ENCODE peak calls at places on chromosomes 4 and X, in seven cellular contexts. R is AG09309; T is cardiac fibroblast; S is stimulated activated naive B cell treated with anti-CD40 and anti-IgM and Interleukin-4, amounts not matched to agents 10 μg/mL and 1 μg/mL and 100 μg/mL, for 72 hours; Z is naive thymus-derived CD4-positive, alpha-beta T cell; U is lower leg skin; V is sciatic nerve. Y is an unnamed sample.

GRCh38 chr4:134024251-134024650 is 177.3 kb downstream of the PABPC4L start:
- DNase-seq in S (no peak), T (peak), R (no peak), U (no peak), Z (no peak), V (no peak), Y (no peak)

GRCh38 chr4:101527186-101527585 is 179.9 kb upstream of the PPP3CA start:
- DNase-seq in T (no peak), V (no peak), U (no peak), R (no peak), S (peak), Z (no peak), Y (no peak)

GRCh38 chr4:17082186-17082585 is 183.7 kb upstream of the LDB2 start:
- DNase-seq in Z (no peak), S (no peak), V (no peak), T (peak), U (no peak), R (peak), Y (no peak)

GRCh38 chrX:51891821-51892551 is 1.4 kb upstream of the MAGED1 start:
- DNase-seq in U (no peak), R (peak), V (no peak), Z (no peak), S (no peak), T (peak), Y (peak)

GRCh38 chrX:16311671-16312070 is 144.4 kb downstream of the MAGEB17 start:
- DNase-seq in S (no peak), V (no peak), T (no peak), U (no peak), Z (no peak), R (no peak), Y (no peak)

GRCh38 chr4:78002260-78002659 is 54.9 kb upstream of the FRAS1 start:
- DNase-seq in V (no peak), U (no peak), T (no peak), Z (no peak), R (no peak), S (no peak), Y (no peak)

GRCh38 chr4:155819066-155819465 is 47.0 kb downstream of the ASIC5 start:
- DNase-seq in T (peak), U (no peak), V (no peak), Z (no peak), S (no peak), R (no peak), Y (no peak)

GRCh38 chr4:55253911-55254593 is 92.0 kb upstream of the SRD5A3 start:
- DNase-seq in V (no peak), R (no peak), U (no peak), T (no peak), S (no peak), Z (no peak), Y (no peak)

GRCh38 chrX:53395605-53396298 is 26.7 kb downstream of the SMC1A start:
- DNase-seq in T (no peak), V (no peak), Z (no peak), R (no peak), U (no peak), S (no peak), Y (no peak)

GRCh38 chrX:99938464-99938863 is 471.6 kb downstream of the PCDH19 start:
- DNase-seq in R (no peak), V (no peak), U (no peak), T (no peak), S (no peak), Z (no peak), Y (no peak)

GRCh38 chrX:151801980-151802379 is 67.4 kb downstream of the CNGA2 start:
- DNase-seq in R (no peak), Z (no peak), T (peak), S (no peak), U (no peak), V (no peak), Y (no peak)

GRCh38 chr4:169147217-169147616 is 123.5 kb downstream of the SH3RF1 start:
- DNase-seq in S (no peak), Z (no peak), U (no peak), R (no peak), V (no peak), T (no peak), Y (no peak)

GRCh38 chr4:825969-826330 is at the start of gene CPLX1:
- DNase-seq in R (no peak), Z (no peak), V (no peak), U (no peak), S (no peak), T (no peak), Y (no peak)

GRCh38 chr4:174999407-174999806 is 81.2 kb downstream of the ADAM29 start:
- DNase-seq in U (no peak), R (peak), V (no peak), T (no peak), S (no peak), Z (no peak), Y (no peak)

GRCh38 chr4:127844605-127845116 is 36.0 kb upstream of the PLK4 start:
- DNase-seq in V (no peak), Z (no peak), U (no peak), R (no peak), T (no peak), S (no peak), Y (no peak)

GRCh38 chr4:8273450-8273849 is 3.9 kb downstream of the HTRA3 start:
- DNase-seq in S (no peak), V (no peak), R (no peak), T (no peak), Z (no peak), U (no peak), Y (no peak)

GRCh38 chrX:44314855-44315254 is 28.6 kb downstream of the EFHC2 start:
- DNase-seq in S (no peak), T (no peak), U (no peak), Z (no peak), V (no peak), R (no peak), Y (no peak)

GRCh38 chrX:22577181-22577580 is 304.5 kb downstream of the CBLL2 start:
- DNase-seq in U (no peak), R (peak), V (no peak), S (no peak), T (peak), Z (no peak), Y (no peak)

GRCh38 chr4:148315049-148315448 is 127.2 kb downstream of the NR3C2 start:
- DNase-seq in V (no peak), R (no peak), Z (no peak), S (no peak), T (peak), U (no peak), Y (no peak)

GRCh38 chrX:2954541-2954940 is 25.4 kb upstream of the ARSD start:
- DNase-seq in T (no peak), U (no peak), R (no peak), S (no peak), Z (no peak), V (no peak), Y (no peak)

GRCh38 chr4:141102367-141102766 is 30.9 kb downstream of the RNF150 start:
- DNase-seq in Z (no peak), S (no peak), V (no peak), R (peak), U (no peak), T (peak), Y (no peak)

GRCh38 chrX:56000169-56000568 is 232.0 kb upstream of the KLF8 start:
- DNase-seq in S (no peak), V (no peak), Z (no peak), R (no peak), T (no peak), U (no peak), Y (no peak)